ENCODE peak calls at places on chromosomes 7 and 10, in five cellular contexts. S is ascending aorta, G is A549, O is neural progenitor cell, Y is sigmoid colon. E is an unnamed sample.

GRCh38 chr10:5833814-5834213 is 20.6 kb upstream of the GDI2 start:
- DNase-seq in Y (peak; percentile 19), O (no peak), S (no peak), G (no peak), E (no peak)

GRCh38 chr10:117736655-117737054 is 194.1 kb downstream of the EMX2 start:
- DNase-seq in Y (no peak), S (no peak), O (no peak), G (peak; percentile 22), E (no peak)

GRCh38 chr7:81846398-81846797 is 76.6 kb upstream of the HGF start:
- DNase-seq in Y (no peak), S (no peak), O (no peak), G (no peak), E (no peak)

GRCh38 chr7:48636391-48637015 is 287.8 kb upstream of the CDC14C start:
- DNase-seq in O (no peak), G (no peak), S (no peak), Y (no peak), E (no peak)

GRCh38 chr7:2870471-2870941 is 26.4 kb upstream of the GNA12 start:
- DNase-seq in G (no peak), S (peak; percentile 64), O (peak; percentile 31), Y (peak; percentile 86), E (peak; percentile 61)

GRCh38 chr7:88357295-88357694 is 50.6 kb upstream of the STEAP4 start:
- DNase-seq in Y (no peak), G (no peak), S (no peak), O (no peak), E (peak; percentile 71)

GRCh38 chr7:2445047-2445446 is 31.2 kb downstream of the GRIFIN start:
- DNase-seq in G (no peak), S (no peak), Y (peak; percentile 76), O (no peak), E (no peak)

GRCh38 chr7:106640368-106641141 is 20.4 kb downstream of the CCDC71L start:
- DNase-seq in Y (no peak), O (no peak), G (no peak), S (no peak), E (no peak)

GRCh38 chr10:119303886-119304285 is 96.5 kb downstream of the GRK5 start:
- DNase-seq in Y (no peak), S (no peak), O (no peak), G (no peak), E (no peak)

GRCh38 chr7:151776446-151776845 is 100.5 kb downstream of the PRKAG2 start:
- DNase-seq in Y (peak; percentile 38), G (no peak), O (no peak), S (no peak), E (no peak)

GRCh38 chr7:47040795-47041194 is 541.1 kb downstream of the TNS3 start:
- DNase-seq in G (no peak), Y (no peak), S (no peak), O (no peak), E (no peak)

GRCh38 chr7:45573636-45574470 is at the start of gene ADCY1:
- DNase-seq in Y (no peak), S (no peak), O (peak; percentile 83), G (peak; percentile 66), E (no peak)

GRCh38 chr7:46832136-46832535 is 749.8 kb downstream of the TNS3 start:
- DNase-seq in Y (no peak), O (no peak), G (no peak), S (no peak), E (no peak)

GRCh38 chr10:21975378-21975990 is 28.0 kb downstream of the DNAJC1 start:
- DNase-seq in O (peak; percentile 78), G (no peak), Y (no peak), S (no peak), E (no peak)

GRCh38 chr10:6916601-6917000 is 336.5 kb upstream of the PRKCQ start:
- DNase-seq in S (no peak), G (no peak), Y (no peak), O (no peak), E (no peak)

GRCh38 chr7:45203947-45204445 is 46.4 kb downstream of the RAMP3 start:
- DNase-seq in S (no peak), Y (no peak), G (no peak), O (no peak), E (no peak)

GRCh38 chr10:12333382-12334185 is 15.8 kb upstream of the CAMK1D start:
- DNase-seq in O (no peak), S (peak; percentile 80), Y (peak; percentile 85), G (peak; percentile 98), E (peak; percentile 54)

GRCh38 chr10:91800192-91800591 is 2.0 kb downstream of the TNKS2 start:
- DNase-seq in O (no peak), G (no peak), Y (no peak), S (no peak), E (no peak)

GRCh38 chr10:69048103-69048502 is 39.8 kb upstream of the SRGN start:
- DNase-seq in Y (peak; percentile 80), S (peak; percentile 38), O (no peak), G (no peak), E (peak; percentile 57)

GRCh38 chr10:98078774-98079173 is 48.4 kb upstream of the CRTAC1 start:
- DNase-seq in Y (no peak), O (no peak), G (no peak), S (no peak), E (no peak)

GRCh38 chr7:98655611-98656010 is 38.5 kb downstream of the NPTX2 start:
- DNase-seq in G (no peak), Y (no peak), S (no peak), O (no peak), E (no peak)

GRCh38 chr7:24665564-24666294 is 91.5 kb downstream of the GSDME start:
- DNase-seq in S (no peak), O (peak; percentile 60), G (peak; percentile 32), Y (no peak), E (no peak)

GRCh38 chr10:5927306-5927705 is 37.3 kb downstream of the FBH1 start:
- DNase-seq in O (no peak), G (no peak), Y (no peak), S (no peak), E (no peak)

GRCh38 chr7:26658080-26658697 is 206.2 kb downstream of the SKAP2 start:
- DNase-seq in G (no peak), O (peak; percentile 86), Y (no peak), S (no peak), E (no peak)

GRCh38 chr7:128165927-128166420 is 75.1 kb upstream of the LEP start:
- DNase-seq in G (no peak), S (no peak), Y (no peak), O (no peak), E (no peak)
- H3K4me3 ChIP-seq in G (no peak overlapping the region), S (peak overlapping the region; percentile 61), Y (peak overlapping the region; percentile 41), O (peak overlapping the region; percentile 55), E (no peak overlapping the region)

GRCh38 chr10:3877092-3878000 is 92.3 kb upstream of the KLF6 start:
- DNase-seq in G (no peak), O (no peak), S (no peak), Y (no peak), E (no peak)
- H3K27ac ChIP-seq in G (peak overlapping the region; percentile 36), O (no peak overlapping the region), S (no peak overlapping the region), Y (peak overlapping the region; percentile 10), E (no peak overlapping the region)

DNA sequence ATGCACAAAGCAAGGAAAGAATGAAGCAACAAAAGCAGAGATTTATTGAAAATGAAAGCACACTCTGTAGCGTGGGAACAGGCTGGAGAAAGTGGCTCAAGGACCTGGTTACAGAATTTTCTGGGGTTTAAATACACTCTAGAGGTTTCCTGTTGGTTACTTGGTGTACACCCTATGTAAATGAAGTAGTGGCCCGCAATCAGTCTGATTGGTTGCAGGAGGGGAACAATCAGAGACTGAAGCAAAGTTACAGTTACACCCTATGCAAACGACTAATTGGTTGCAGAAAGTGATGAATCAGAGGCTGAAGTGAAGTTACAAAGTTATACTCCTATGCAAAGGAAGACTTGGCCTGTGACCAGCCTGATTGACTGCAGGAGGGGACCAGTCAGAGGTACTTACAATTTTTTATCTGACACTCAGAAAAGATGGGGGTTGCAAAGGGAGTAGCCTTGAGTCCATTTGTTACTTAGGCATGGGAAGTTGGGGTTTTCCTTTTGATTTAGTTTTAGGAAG is 3.6 kb upstream of the MTPN start:
- DNase-seq in G (no peak), O (no peak), Y (no peak), S (no peak), E (peak; percentile 29)
- H3K4me3 ChIP-seq in G (no peak overlapping the region), O (no peak overlapping the region), Y (no peak overlapping the region), S (peak overlapping the region; percentile 31), E (no peak overlapping the region)

DNA sequence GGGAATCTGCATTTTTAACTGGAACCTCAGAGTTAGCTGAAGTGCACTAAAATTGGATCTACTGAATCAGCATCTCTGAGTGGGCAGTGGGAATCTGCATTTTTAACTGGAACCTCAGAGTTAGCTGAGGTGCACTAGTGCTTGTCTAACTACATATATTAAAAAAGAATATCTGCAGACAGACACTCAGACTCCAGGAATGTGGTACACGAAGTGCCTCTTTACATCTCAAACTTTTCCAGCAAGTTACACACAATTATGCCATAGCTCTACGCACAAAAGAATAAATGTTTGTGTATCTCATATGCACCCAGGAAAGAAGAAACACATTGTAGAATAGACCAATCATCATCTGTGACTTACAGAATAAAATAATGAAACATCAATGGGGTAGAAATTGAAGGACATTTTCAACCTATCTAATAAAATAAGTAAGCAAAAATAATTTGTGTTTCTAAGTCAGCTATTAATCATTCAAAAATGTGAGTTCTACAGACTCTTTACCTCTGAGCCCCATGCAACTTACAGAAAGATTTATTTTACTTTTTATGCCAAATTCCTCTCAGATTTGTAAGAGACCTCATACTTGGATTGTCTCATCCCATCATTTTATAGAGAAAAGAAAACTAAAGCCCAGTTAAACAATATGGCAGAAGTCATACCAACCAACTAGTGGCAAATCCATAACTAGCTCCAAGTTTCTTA is 28.3 kb downstream of the PPP1R3A start:
- DNase-seq in O (no peak), S (no peak), Y (no peak), G (no peak), E (no peak)
- H3K27ac ChIP-seq in O (no peak overlapping the region), S (no peak overlapping the region), Y (no peak overlapping the region), G (no peak overlapping the region), E (no peak overlapping the region)

DNA sequence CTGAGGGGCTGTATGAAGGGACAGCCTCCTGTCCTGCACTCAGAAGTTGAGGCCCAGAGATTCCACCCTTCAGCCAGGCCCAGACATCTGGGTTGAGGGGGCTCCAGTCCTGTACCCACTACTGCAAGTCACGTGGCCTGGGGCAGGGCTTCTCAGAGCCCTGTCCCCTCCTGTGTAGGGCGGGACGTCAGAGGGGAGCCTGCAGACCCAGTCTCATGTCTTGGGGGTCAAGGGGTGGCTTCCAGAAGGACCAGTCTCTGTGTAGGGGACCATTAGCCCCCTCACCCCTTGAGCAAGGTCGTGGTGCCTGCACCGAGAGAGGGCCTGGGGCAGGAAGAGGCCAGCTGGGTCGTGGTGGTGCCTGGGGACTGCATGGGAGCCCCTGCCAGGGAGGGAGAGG is 593 bp upstream of the PILRA start:
- DNase-seq in Y (no peak), G (no peak), O (no peak), S (no peak), E (no peak)
- H3K4me3 ChIP-seq in Y (no peak overlapping the region), G (no peak overlapping the region), O (no peak overlapping the region), S (no peak overlapping the region), E (no peak overlapping the region)

GRCh38 chr10:80160361-80161128 is 28.0 kb downstream of the PLAC9 start:
- DNase-seq in O (no peak), S (no peak), Y (no peak), G (no peak), E (no peak)

GRCh38 chr10:80157561-80157960 is 25.0 kb downstream of the PLAC9 start:
- DNase-seq in S (no peak), O (no peak), Y (peak; percentile 60), G (no peak), E (no peak)

GRCh38 chr10:80158126-80158525 is 25.6 kb downstream of the PLAC9 start:
- DNase-seq in Y (peak; percentile 64), G (no peak), S (no peak), O (no peak), E (no peak)

GRCh38 chr10:80158598-80159127 is 26.1 kb downstream of the PLAC9 start:
- DNase-seq in G (peak; percentile 75), O (no peak), S (peak; percentile 89), Y (peak; percentile 96), E (peak; percentile 64)

GRCh38 chr10:80159166-80159888 is 26.8 kb downstream of the PLAC9 start:
- DNase-seq in G (no peak), S (no peak), Y (peak; percentile 50), O (no peak), E (no peak)
- H3K27ac ChIP-seq in G (no peak overlapping the region), S (peak overlapping the region; percentile 94), Y (peak overlapping the region; percentile 76), O (no peak overlapping the region), E (peak overlapping the region; percentile 61)